ENCODE peak calls at places on chromosomes 13 and 19, in seven cellular contexts. B is cardiac fibroblast; T is activated T-cell treated with anti-CD3 and anti-CD28 coated beads for 4 hours; V is stimulated activated CD4-positive, alpha-beta T cell treated with anti-CD3 and anti-CD28 coated beads, Interleukin-4, amount 100 ng/mL, for 24 hours; H is AG08395; G is naive thymus-derived CD8-positive, alpha-beta T cell; I is fibroblast of the conjunctiva. E is an unnamed sample.

GRCh38 chr13:27526516-27526915 is 76.2 kb upstream of the MTIF3 start:
- DNase-seq in V (no peak), G (no peak), B (no peak), T (no peak), H (no peak), I (no peak), E (no peak)

GRCh38 chr19:44232867-44233266 is 20.5 kb downstream of the ZNF227 start:
- DNase-seq in H (no peak), T (no peak), V (no peak), G (no peak), I (no peak), B (no peak), E (no peak)

GRCh38 chr13:94481966-94482365 is 2.5 kb upstream of the DCT start:
- DNase-seq in T (no peak), I (peak), H (peak), V (no peak), G (no peak), B (peak), E (no peak)

GRCh38 chr19:7004313-7004931 is 16.8 kb downstream of the MBD3L2B start:
- DNase-seq in H (no peak), B (no peak), V (peak), T (no peak), I (no peak), G (no peak), E (no peak)

GRCh38 chr19:32543107-32543900 is 37.7 kb upstream of the PDCD5 start:
- DNase-seq in H (no peak), T (no peak), V (no peak), I (no peak), G (no peak), B (peak), E (no peak)

GRCh38 chr19:4913996-4914735 is 4.9 kb downstream of the UHRF1 start:
- DNase-seq in I (no peak), V (peak), H (no peak), G (no peak), T (no peak), B (no peak), E (no peak)

GRCh38 chr13:76848596-76848995 is 37.6 kb downstream of the KCTD12 start:
- DNase-seq in T (no peak), I (peak), G (no peak), V (no peak), H (peak), B (peak), E (no peak)

GRCh38 chr13:65638572-65639168 is 1591.5 kb downstream of the PCDH9 start:
- DNase-seq in H (peak), G (no peak), V (no peak), T (no peak), B (peak), I (peak), E (no peak)

GRCh38 chr13:87459419-87459818 is 211.8 kb upstream of the SLITRK5 start:
- DNase-seq in T (no peak), V (no peak), G (no peak), I (no peak), H (no peak), B (no peak), E (no peak)